ENCODE peak calls at places on chromosomes 16 and 17, in six cellular contexts. One of them, this sample, is unnamed.

GRCh38 chr17:74280093-74280513 is 6.1 kb downstream of the DNAI2 start:
- DNase-seq in H1: no peak
- DNase-seq in A549: no peak
- DNase-seq in stomach: no peak
- DNase-seq in upper lobe of left lung: peak
- DNase-seq in ovary: no peak
- DNase-seq in this sample: no peak

GRCh38 chr17:73248532-73248931 is 13.1 kb downstream of the CPSF4L start:
- DNase-seq in ovary: no peak
- DNase-seq in upper lobe of left lung: no peak
- DNase-seq in A549: no peak
- DNase-seq in stomach: no peak
- DNase-seq in H1: no peak
- DNase-seq in this sample: no peak

GRCh38 chr17:50362661-50363060 is 10.3 kb downstream of the MRPL27 start:
- DNase-seq in ovary: no peak
- DNase-seq in A549: no peak
- DNase-seq in H1: no peak
- DNase-seq in upper lobe of left lung: no peak
- DNase-seq in stomach: no peak
- DNase-seq in this sample: no peak

GRCh38 chr17:31393749-31394146 is 2.3 kb downstream of the RAB11FIP4 start:
- DNase-seq in upper lobe of left lung: peak
- DNase-seq in ovary: no peak
- DNase-seq in stomach: peak
- DNase-seq in H1: no peak
- DNase-seq in A549: no peak
- DNase-seq in this sample: no peak

GRCh38 chr17:81043725-81044427 is 8.9 kb downstream of the BAIAP2 start:
- DNase-seq in ovary: no peak
- DNase-seq in stomach: peak
- DNase-seq in A549: peak
- DNase-seq in upper lobe of left lung: peak
- DNase-seq in H1: peak
- DNase-seq in this sample: no peak

GRCh38 chr17:15896834-15897233 is 48.1 kb upstream of the ADORA2B start:
- DNase-seq in ovary: no peak
- DNase-seq in A549: no peak
- DNase-seq in stomach: no peak
- DNase-seq in H1: no peak
- DNase-seq in upper lobe of left lung: no peak
- DNase-seq in this sample: no peak

GRCh38 chr17:5780476-5780875 is 196.2 kb upstream of the NLRP1 start:
- DNase-seq in stomach: no peak
- DNase-seq in upper lobe of left lung: no peak
- DNase-seq in H1: no peak
- DNase-seq in A549: no peak
- DNase-seq in ovary: no peak
- DNase-seq in this sample: no peak

GRCh38 chr16:83992624-83993023 is 24.6 kb downstream of the NECAB2 start:
- DNase-seq in upper lobe of left lung: no peak
- DNase-seq in stomach: no peak
- DNase-seq in A549: no peak
- DNase-seq in H1: no peak
- DNase-seq in ovary: no peak
- DNase-seq in this sample: no peak

GRCh38 chr16:35557731-35558130 is 2098.3 kb downstream of the TP53TG3F start:
- DNase-seq in ovary: no peak
- DNase-seq in H1: no peak
- DNase-seq in A549: no peak
- DNase-seq in stomach: no peak
- DNase-seq in upper lobe of left lung: no peak
- DNase-seq in this sample: no peak

GRCh38 chr17:35568561-35568960 is 7.9 kb upstream of the SLFN14 start:
- DNase-seq in A549: peak
- DNase-seq in upper lobe of left lung: peak
- DNase-seq in ovary: no peak
- DNase-seq in H1: no peak
- DNase-seq in stomach: no peak
- DNase-seq in this sample: no peak

GRCh38 chr17:56499799-56500388 is 93.6 kb upstream of the NOG start:
- DNase-seq in H1: no peak
- DNase-seq in upper lobe of left lung: no peak
- DNase-seq in ovary: no peak
- DNase-seq in A549: no peak
- DNase-seq in stomach: no peak
- DNase-seq in this sample: peak

GRCh38 chr16:15493416-15494181 is 59.2 kb downstream of the BMERB1 start:
- DNase-seq in ovary: no peak
- DNase-seq in H1: no peak
- DNase-seq in upper lobe of left lung: no peak
- DNase-seq in A549: no peak
- DNase-seq in stomach: no peak
- DNase-seq in this sample: no peak

GRCh38 chr17:77032929-77033328 is 107.8 kb upstream of the SEC14L1 start:
- DNase-seq in H1: no peak
- DNase-seq in upper lobe of left lung: no peak
- DNase-seq in stomach: no peak
- DNase-seq in A549: no peak
- DNase-seq in ovary: no peak
- DNase-seq in this sample: no peak

GRCh38 chr16:3582276-3583165 is 5.3 kb upstream of the NLRC3 start:
- DNase-seq in stomach: no peak
- DNase-seq in ovary: no peak
- DNase-seq in upper lobe of left lung: no peak
- DNase-seq in A549: no peak
- DNase-seq in H1: no peak
- DNase-seq in this sample: no peak

GRCh38 chr17:72937687-72938086 is 154.8 kb downstream of the SLC39A11 start:
- DNase-seq in A549: no peak
- DNase-seq in upper lobe of left lung: no peak
- DNase-seq in stomach: no peak
- DNase-seq in ovary: no peak
- DNase-seq in H1: no peak
- DNase-seq in this sample: no peak

GRCh38 chr16:12186774-12187335 is 210.3 kb downstream of the SNX29 start:
- DNase-seq in H1: no peak
- DNase-seq in stomach: no peak
- DNase-seq in ovary: no peak
- DNase-seq in upper lobe of left lung: no peak
- DNase-seq in A549: no peak
- DNase-seq in this sample: no peak

GRCh38 chr17:61325382-61326073 is 74.1 kb upstream of the TBX2 start:
- DNase-seq in ovary: no peak
- DNase-seq in upper lobe of left lung: no peak
- DNase-seq in H1: no peak
- DNase-seq in A549: no peak
- DNase-seq in stomach: no peak
- DNase-seq in this sample: no peak

GRCh38 chr16:69397821-69398521 is 12.2 kb upstream of the TERF2 start:
- DNase-seq in H1: no peak
- DNase-seq in A549: peak
- DNase-seq in upper lobe of left lung: peak
- DNase-seq in stomach: no peak
- DNase-seq in ovary: peak
- DNase-seq in this sample: peak

GRCh38 chr16:53864819-53865491 is 161.0 kb downstream of the FTO start:
- DNase-seq in ovary: no peak
- DNase-seq in upper lobe of left lung: no peak
- DNase-seq in stomach: no peak
- DNase-seq in H1: no peak
- DNase-seq in A549: peak
- DNase-seq in this sample: no peak

GRCh38 chr17:13995856-13996635 is 73.3 kb upstream of the COX10 start:
- DNase-seq in A549: no peak
- DNase-seq in ovary: no peak
- DNase-seq in upper lobe of left lung: no peak
- DNase-seq in stomach: no peak
- DNase-seq in H1: no peak
- DNase-seq in this sample: no peak

GRCh38 chr17:38925263-38925995 is at the start of gene LASP1NB:
- DNase-seq in H1: no peak
- DNase-seq in A549: no peak
- DNase-seq in ovary: peak
- DNase-seq in stomach: peak
- DNase-seq in upper lobe of left lung: no peak
- DNase-seq in this sample: no peak

GRCh38 chr17:57939797-57940196 is 15.4 kb downstream of the CUEDC1 start:
- DNase-seq in A549: no peak
- DNase-seq in H1: no peak
- DNase-seq in ovary: no peak
- DNase-seq in stomach: no peak
- DNase-seq in upper lobe of left lung: peak
- DNase-seq in this sample: no peak

DNA sequence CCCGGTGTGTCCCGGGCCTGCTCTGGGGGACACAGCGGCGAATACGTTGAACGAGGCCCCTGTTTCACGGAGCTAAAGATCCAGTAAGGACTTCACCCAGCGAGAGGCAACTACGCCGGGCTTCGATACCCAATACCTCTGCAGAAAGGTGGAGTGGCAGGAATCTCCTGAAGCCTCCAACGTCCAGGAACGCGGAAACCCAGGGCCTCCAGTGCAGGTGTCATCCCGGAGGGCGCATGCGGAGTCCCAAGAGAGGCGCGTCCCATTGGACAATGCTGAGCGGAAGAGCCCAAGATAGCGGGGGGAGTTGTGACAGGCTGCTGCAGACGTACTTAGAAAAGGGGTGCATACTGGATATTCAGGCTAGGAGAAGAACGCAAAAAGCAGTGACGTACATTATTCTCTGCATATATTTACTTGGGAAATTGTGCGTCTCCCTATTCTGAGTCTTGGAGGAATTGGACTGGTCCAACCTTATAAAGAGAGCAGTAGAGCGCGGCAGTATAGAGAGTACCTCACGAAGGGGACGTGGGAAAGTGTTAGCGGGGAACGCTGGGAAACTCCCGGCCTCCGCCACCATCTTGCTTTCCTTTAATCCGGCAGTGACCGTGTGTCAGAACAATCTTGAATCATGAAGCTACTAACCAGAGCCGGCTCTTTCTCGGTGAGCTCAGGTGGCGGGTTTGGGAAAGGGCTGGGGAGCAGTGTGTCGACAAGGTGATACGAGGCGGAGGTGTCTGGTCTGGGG is at the start of gene UQCRC2:
- DNase-seq in H1: peak
- DNase-seq in stomach: peak
- DNase-seq in A549: peak
- DNase-seq in ovary: peak
- DNase-seq in upper lobe of left lung: peak
- DNase-seq in this sample: peak
- TF ChIP-seq EP300 in H1: no peak
- TF ChIP-seq EP300 in stomach: no peak
- TF ChIP-seq EP300 in A549: no peak
- TF ChIP-seq EP300 in ovary: no peak
- TF ChIP-seq EP300 in upper lobe of left lung: peak
- TF ChIP-seq EP300 in this sample: peak

DNA sequence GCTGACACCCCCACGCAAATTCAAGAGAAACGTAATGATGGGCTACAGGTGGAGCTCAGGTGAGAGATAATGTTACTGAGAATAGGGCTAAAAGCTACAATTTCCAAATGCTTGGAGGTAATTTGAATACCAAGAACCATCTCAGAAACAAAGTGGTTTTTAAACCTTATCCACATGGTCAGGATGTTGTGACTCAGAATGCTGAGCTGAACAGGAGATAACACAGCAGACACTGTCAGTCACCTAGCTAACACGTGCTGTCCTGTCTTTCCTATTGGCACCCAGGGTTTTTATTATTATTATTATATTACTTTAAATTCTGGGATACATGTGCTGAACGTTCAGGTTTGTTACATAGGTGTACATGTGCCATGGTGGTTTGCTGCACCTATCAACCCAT is 233.0 kb upstream of the MAF start:
- DNase-seq in A549: no peak
- DNase-seq in upper lobe of left lung: no peak
- DNase-seq in ovary: no peak
- DNase-seq in stomach: no peak
- DNase-seq in H1: no peak
- DNase-seq in this sample: no peak
- TF ChIP-seq EP300 in A549: no peak
- TF ChIP-seq EP300 in upper lobe of left lung: no peak
- TF ChIP-seq EP300 in ovary: no peak
- TF ChIP-seq EP300 in stomach: no peak
- TF ChIP-seq EP300 in H1: no peak
- TF ChIP-seq EP300 in this sample: no peak

GRCh38 chr16:52366997-52367396 is 179.9 kb downstream of the TOX3 start:
- DNase-seq in stomach: no peak
- DNase-seq in upper lobe of left lung: no peak
- DNase-seq in A549: no peak
- DNase-seq in H1: no peak
- DNase-seq in ovary: no peak
- DNase-seq in this sample: no peak
- TF ChIP-seq EP300 in stomach: no peak
- TF ChIP-seq EP300 in upper lobe of left lung: no peak
- TF ChIP-seq EP300 in A549: no peak
- TF ChIP-seq EP300 in H1: no peak
- TF ChIP-seq EP300 in ovary: no peak
- TF ChIP-seq EP300 in this sample: no peak

GRCh38 chr16:2009791-2010510 is at the start of gene ZNF598:
- DNase-seq in A549: peak
- DNase-seq in stomach: peak
- DNase-seq in H1: no peak
- DNase-seq in ovary: peak
- DNase-seq in upper lobe of left lung: peak
- DNase-seq in this sample: peak
- TF ChIP-seq EP300 in A549: no peak
- TF ChIP-seq EP300 in stomach: peak
- TF ChIP-seq EP300 in H1: no peak
- TF ChIP-seq EP300 in ovary: no peak
- TF ChIP-seq EP300 in upper lobe of left lung: no peak
- TF ChIP-seq EP300 in this sample: peak

This sample was measured in tibial nerve.